ENCODE peak calls at places on chromosomes 7 and 10, in four cellular contexts. C is GM12878, P is K562, T is HepG2. X is an unnamed sample.

GRCh38 chr7:99324966-99325596 is 617 bp upstream of the ARPC1A start:
- DNase-seq in C (no peak), P (no peak), T (no peak), X (peak)

GRCh38 chr10:124220971-124221355 is 127.6 kb upstream of the CHST15 start:
- DNase-seq in C (no peak), P (no peak), T (no peak), X (no peak)

GRCh38 chr10:94397549-94398370 is 4.6 kb upstream of the TBC1D12 start:
- DNase-seq in C (no peak), P (peak), T (peak), X (peak)

GRCh38 chr7:77327932-77328628 is 88.1 kb downstream of the GSAP start:
- DNase-seq in C (no peak), P (no peak), T (no peak), X (no peak)

GRCh38 chr10:90162464-90162863 is 461.1 kb downstream of the KIF20B start:
- DNase-seq in C (no peak), P (no peak), T (no peak), X (no peak)

GRCh38 chr7:105877736-105878135 is 1.3 kb upstream of the ATXN7L1 start:
- DNase-seq in C (no peak), P (no peak), T (no peak), X (no peak)

GRCh38 chr10:129807211-129807610 is 156.9 kb downstream of the EBF3 start:
- DNase-seq in C (no peak), P (no peak), T (no peak), X (no peak)

GRCh38 chr10:132483394-132483793 is 54.2 kb upstream of the INPP5A start:
- DNase-seq in C (no peak), P (no peak), T (no peak), X (no peak)

GRCh38 chr7:100839361-100839760 is 12.0 kb upstream of the EPHB4 start:
- DNase-seq in C (no peak), P (no peak), T (no peak), X (no peak)

GRCh38 chr10:52865213-52865612 is 92.6 kb upstream of the MBL2 start:
- DNase-seq in C (no peak), P (no peak), T (no peak), X (no peak)
- H2AFZ ChIP-seq in C (no peak), P (no peak), T (no peak), X (peak)

DNA sequence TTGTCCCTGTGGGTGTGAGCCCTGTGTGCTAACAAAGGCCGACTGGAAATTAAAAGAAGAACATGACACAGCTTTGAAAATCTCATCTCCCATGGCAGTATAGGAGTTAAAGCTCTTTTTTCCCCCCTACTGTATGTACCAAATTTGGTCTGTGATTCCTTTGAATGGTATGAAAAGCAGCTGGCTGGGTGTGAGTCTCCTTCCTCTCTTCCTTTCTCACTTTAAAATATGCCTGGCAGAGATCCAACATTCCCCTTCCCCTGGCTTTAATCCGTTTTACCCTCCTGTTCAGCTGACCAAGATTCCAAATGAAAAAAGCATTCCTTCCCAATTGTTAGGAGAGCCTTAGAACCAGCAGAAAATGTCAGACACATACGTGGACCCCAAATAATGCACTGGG is 225.0 kb upstream of the CELF2 start:
- DNase-seq in C (no peak), P (no peak), T (no peak), X (peak)
- TF ChIP-seq JUNB in C (no peak), P (no peak), T (no peak), X (no peak)

DNA sequence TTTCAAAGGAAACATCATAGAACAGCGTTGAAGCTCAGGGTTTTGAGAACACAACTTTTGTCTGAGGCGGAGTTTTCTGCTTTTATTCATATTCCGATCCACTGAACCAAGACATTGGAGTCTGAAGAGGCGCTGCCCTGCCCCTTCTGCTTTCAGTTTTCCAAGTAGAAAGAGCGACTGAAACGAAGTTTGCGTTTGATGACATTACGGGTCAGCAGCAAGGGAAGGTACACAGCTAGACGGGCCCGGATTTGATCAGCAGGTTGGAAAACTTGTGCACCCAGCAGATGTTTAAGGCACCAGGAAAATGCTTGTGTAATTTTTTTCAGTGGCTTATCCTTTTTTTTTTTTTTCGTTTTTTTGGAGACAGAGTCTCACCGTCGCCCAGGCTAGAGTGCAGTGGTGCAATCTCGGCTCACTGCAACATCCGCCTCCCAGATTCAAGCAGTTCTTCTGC is 720 bp downstream of the SUN1 start:
- DNase-seq in C (no peak), P (no peak), T (no peak), X (no peak)
- H3K4me2 ChIP-seq in C (peak), P (no peak), T (no peak), X (peak)

DNA sequence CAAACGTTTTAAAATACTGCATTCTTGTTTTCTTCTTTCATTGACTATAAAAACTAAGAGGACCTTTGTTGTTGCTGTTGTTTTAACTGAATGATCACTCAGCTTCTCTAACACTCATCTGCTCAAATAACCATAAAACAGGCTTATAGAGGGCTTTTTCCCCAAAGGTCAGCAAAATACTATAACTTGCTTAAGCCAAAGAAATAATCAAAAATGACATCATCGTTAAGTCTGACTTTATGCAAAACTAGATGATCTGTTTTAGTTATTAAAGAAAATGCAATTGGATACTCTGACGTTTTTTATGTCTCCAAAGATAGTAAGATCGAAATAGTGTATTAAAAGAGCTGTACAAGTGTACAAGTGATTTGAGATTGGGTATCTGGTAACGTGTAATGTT is 152.9 kb downstream of the SEMA3A start:
- DNase-seq in C (no peak), P (no peak), T (no peak), X (no peak)
- H2AFZ ChIP-seq in C (no peak), P (no peak), T (no peak), X (no peak)

GRCh38 chr10:28769147-28769604 is 91.9 kb downstream of the BAMBI start:
- DNase-seq in C (no peak), P (no peak), T (peak), X (no peak)
- TF ChIP-seq JUNB in C (no peak), P (no peak), T (no peak), X (no peak)

GRCh38 chr7:74474271-74474865 is 20.7 kb downstream of the GTF2IRD1 start:
- DNase-seq in C (no peak), P (no peak), T (no peak), X (no peak)
- H3K4me2 ChIP-seq in C (no peak), P (no peak), T (no peak), X (no peak)

X was measured in GM23338.